ENCODE peak calls at places on chromosome 7, in five cellular contexts. R is sigmoid colon, W is cardiac muscle cell, E is adrenal gland, Z is gastrocnemius medialis. K is an unnamed sample.

GRCh38 chr7:66110861-66111260 is 3.8 kb upstream of the CRCP start:
- DNase-seq in R (no peak), W (no peak), E (no peak), Z (no peak), K (no peak)

GRCh38 chr7:34982371-34983019 is 54.8 kb downstream of the DPY19L1 start:
- DNase-seq in R (no peak), W (no peak), E (no peak), Z (no peak), K (no peak)

GRCh38 chr7:11706666-11707605 is 125.1 kb downstream of the THSD7A start:
- DNase-seq in R (no peak), W (no peak), E (no peak), Z (no peak), K (peak; percentile 73)

GRCh38 chr7:44348300-44348699 is 22.9 kb upstream of the CAMK2B start:
- DNase-seq in R (no peak), W (peak; percentile 24), E (no peak), Z (no peak), K (no peak)

GRCh38 chr7:131161103-131161502 is 166.6 kb upstream of the MKLN1 start:
- DNase-seq in R (no peak), W (no peak), E (no peak), Z (no peak), K (no peak)

GRCh38 chr7:101021703-101022102 is 1.8 kb downstream of the MUC17 start:
- DNase-seq in R (no peak), W (no peak), E (no peak), Z (no peak), K (peak; percentile 90)

GRCh38 chr7:18313970-18314369 is 181.6 kb upstream of the HDAC9 start:
- DNase-seq in R (no peak), W (peak; percentile 35), E (no peak), Z (no peak), K (no peak)

GRCh38 chr7:69624842-69625637 is 26.8 kb downstream of the AUTS2 start:
- DNase-seq in R (no peak), W (no peak), E (peak; percentile 34), Z (no peak), K (no peak)

GRCh38 chr7:150778014-150778737 is 22.0 kb downstream of the TMEM176B start:
- DNase-seq in R (no peak), W (no peak), E (no peak), Z (no peak), K (no peak)

GRCh38 chr7:150781016-150781415 is 19.1 kb downstream of the TMEM176B start:
- DNase-seq in R (no peak), W (no peak), E (no peak), Z (no peak), K (no peak)

GRCh38 chr7:150781961-150782360 is 18.2 kb downstream of the TMEM176B start:
- DNase-seq in R (no peak), W (no peak), E (no peak), Z (no peak), K (no peak)

GRCh38 chr7:150778738-150779301 is 21.3 kb downstream of the TMEM176B start:
- DNase-seq in R (peak; percentile 90), W (peak; percentile 87), E (peak; percentile 88), Z (no peak), K (peak; percentile 81)

DNA sequence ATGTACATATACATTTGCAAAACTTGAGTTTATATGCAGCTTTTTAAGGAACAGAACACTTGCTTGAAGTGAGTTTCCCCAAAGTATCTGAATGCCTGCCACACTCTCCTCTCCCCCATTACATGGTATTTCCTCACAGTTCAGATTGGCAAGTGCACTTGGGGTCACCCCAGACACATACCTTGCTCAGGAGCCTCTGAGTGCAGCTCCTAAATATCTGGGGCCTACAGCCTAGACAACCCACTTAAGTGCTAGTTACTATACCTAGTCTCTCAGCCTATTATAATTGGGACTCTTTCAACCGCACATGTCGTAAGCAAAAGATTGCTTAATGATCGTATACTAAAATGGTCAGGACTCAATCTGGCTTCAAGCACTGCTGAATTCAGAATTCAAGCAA is 19.9 kb downstream of the TMEM176B start:
- DNase-seq in R (no peak), W (no peak), E (no peak), Z (no peak), K (no peak)
- H3K27ac ChIP-seq in R (no peak overlapping the region), W (no peak overlapping the region), E (no peak overlapping the region), Z (no peak overlapping the region), K (no peak overlapping the region)

GRCh38 chr7:129010075-129010474 is 44.8 kb downstream of the TNPO3 start:
- DNase-seq in R (no peak), W (no peak), E (no peak), Z (no peak), K (no peak)
- H3K36me3 ChIP-seq in R (peaks cover 9% of the 10 kb centered on the region), W (peaks cover 23% of the 10 kb centered on the region), E (no peaks in the 10 kb centered on the region), Z (no peaks in the 10 kb centered on the region), K (peaks cover 6% of the 10 kb centered on the region)

DNA sequence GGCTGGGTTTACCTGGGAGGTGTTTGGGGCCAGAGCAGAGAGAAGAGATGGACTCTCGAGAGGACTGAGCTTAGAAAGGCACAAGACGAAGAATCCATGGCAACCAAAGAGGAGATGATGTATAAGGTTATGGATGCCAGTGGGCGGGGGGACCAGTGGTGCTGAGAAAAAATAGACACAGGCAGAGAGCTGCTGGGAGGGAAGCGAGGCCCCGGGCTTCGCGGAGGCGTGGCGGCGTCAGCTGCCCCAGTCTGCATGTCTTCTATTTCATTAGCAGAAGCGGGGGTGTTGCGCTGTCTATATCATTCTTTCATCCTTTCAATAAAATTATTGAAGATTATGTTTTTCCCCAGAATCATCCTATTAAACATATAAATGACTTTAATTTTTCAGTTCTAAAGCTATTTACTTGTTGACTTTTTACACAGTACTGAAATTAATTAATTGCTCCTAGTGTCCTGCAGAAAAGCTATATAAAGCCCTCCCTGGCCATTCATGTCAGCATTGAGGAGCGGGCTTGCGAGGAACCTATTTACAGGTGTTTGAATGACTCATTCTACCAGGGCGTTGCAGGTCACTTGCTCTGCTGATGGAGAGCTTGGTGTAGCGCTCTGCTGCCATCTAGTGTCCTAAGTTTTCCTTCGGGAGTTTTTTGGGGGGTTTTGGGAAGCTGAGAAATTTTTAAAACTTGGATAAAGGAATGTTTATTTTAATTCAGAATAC is 42.9 kb upstream of the BHLHA15 start:
- DNase-seq in R (no peak), W (peak; percentile 81), E (peak; percentile 57), Z (peak; percentile 72), K (peak; percentile 84)
- H3K27ac ChIP-seq in R (no peak overlapping the region), W (no peak overlapping the region), E (no peak overlapping the region), Z (peak overlapping the region; percentile 89), K (no peak overlapping the region)

GRCh38 chr7:1705856-1706255 is 35.8 kb downstream of the ELFN1 start:
- DNase-seq in R (no peak), W (no peak), E (no peak), Z (no peak), K (no peak)
- H3K36me3 ChIP-seq in R (no peaks in the 10 kb centered on the region), W (no peaks in the 10 kb centered on the region), E (no peaks in the 10 kb centered on the region), Z (no peaks in the 10 kb centered on the region), K (no peaks in the 10 kb centered on the region)

GRCh38 chr7:4188646-4189045 is 493.4 kb upstream of the FOXK1 start:
- DNase-seq in R (no peak), W (no peak), E (no peak), Z (no peak), K (no peak)
- H3K27ac ChIP-seq in R (no peak overlapping the region), W (no peak overlapping the region), E (no peak overlapping the region), Z (no peak overlapping the region), K (no peak overlapping the region)

DNA sequence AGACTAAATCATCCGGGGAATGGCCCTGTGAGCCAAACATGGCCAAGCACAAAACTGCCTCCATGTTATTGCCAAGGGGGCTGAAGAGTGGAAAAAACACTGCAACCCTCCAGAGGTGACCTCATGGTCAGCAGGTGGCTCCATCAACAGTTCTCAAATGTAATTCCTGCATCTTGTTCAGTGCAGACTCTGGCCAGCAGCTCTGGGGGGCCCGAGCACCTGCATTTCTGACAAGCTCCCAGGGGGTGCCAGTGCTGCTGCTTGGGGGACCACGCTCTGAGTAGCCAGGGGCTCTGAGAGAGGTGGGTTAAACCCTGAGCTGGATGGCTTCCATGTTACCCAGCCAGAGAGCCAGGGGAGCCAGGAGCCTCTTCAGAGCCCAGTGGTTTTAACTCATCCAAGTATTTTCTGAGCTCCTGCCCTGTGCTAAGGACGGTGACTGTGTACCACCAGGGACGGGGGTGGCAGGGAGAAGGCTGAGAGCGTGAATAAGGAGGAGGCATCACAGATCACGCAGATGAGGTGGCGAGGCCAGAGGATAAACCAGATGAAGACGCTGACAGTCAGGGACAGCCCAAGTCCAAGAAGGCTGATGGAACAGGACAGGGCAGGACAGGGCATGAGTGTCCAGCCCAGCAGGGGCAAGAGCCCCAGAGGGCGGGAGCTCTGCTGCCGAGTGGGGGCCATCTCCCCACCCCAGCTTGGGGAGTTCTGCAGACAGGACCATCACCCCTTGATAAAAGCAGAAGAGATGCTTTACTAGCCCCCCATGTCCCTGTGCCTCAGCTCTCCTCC is 52.9 kb downstream of the CLEC2L start:
- DNase-seq in R (no peak), W (no peak), E (no peak), Z (no peak), K (no peak)
- H3K36me3 ChIP-seq in R (peaks cover 10% of the 10 kb centered on the region), W (peaks cover 32% of the 10 kb centered on the region), E (no peaks in the 10 kb centered on the region), Z (no peaks in the 10 kb centered on the region), K (peaks cover 16% of the 10 kb centered on the region)

K was measured in small intestine.